ENCODE peak calls at places on chromosomes 13 and 19, in four cellular contexts. P is progenitor cell of endocrine pancreas, X is neural crest cell, U is lower leg skin. L is an unnamed sample.

GRCh38 chr13:45073809-45074208 is 46.5 kb upstream of the GTF2F2 start:
- DNase-seq in P (no peak), U (no peak), X (no peak), L (no peak)

GRCh38 chr19:49513746-49514118 is 1.3 kb downstream of the FCGRT start:
- DNase-seq in P (no peak), X (no peak), U (no peak), L (no peak)

GRCh38 chr13:44649834-44650233 is 73.7 kb upstream of the TSC22D1 start:
- DNase-seq in X (no peak), P (no peak), U (no peak), L (no peak)

GRCh38 chr19:41533691-41534090 is 42.3 kb upstream of the CEACAM21 start:
- DNase-seq in X (no peak), U (no peak), P (no peak), L (no peak)

GRCh38 chr19:18765224-18765623 is 25.9 kb downstream of the COMP start:
- DNase-seq in X (no peak), P (no peak), U (no peak), L (no peak)

GRCh38 chr19:2032296-2032941 is 16.9 kb upstream of the BTBD2 start:
- DNase-seq in X (no peak), U (peak; percentile 99), P (no peak), L (peak; percentile 66)

GRCh38 chr19:41940443-41941409 is 12.5 kb upstream of the ERFL start:
- DNase-seq in P (no peak), U (no peak), X (no peak), L (no peak)

GRCh38 chr19:23698711-23699520 is 11.9 kb upstream of the ZNF675 start:
- DNase-seq in U (no peak), P (no peak), X (no peak), L (no peak)

GRCh38 chr19:32869369-32870153 is at the start of gene SLC7A9:
- DNase-seq in P (no peak), X (no peak), U (peak; percentile 43), L (no peak)

GRCh38 chr19:10478903-10479384 is 24.2 kb downstream of the KEAP1 start:
- DNase-seq in X (peak; percentile 61), U (peak; percentile 98), P (peak; percentile 26), L (peak; percentile 82)

GRCh38 chr13:48808689-48809088 is 155.0 kb downstream of the CYSLTR2 start:
- DNase-seq in P (no peak), U (no peak), X (no peak), L (no peak)

DNA sequence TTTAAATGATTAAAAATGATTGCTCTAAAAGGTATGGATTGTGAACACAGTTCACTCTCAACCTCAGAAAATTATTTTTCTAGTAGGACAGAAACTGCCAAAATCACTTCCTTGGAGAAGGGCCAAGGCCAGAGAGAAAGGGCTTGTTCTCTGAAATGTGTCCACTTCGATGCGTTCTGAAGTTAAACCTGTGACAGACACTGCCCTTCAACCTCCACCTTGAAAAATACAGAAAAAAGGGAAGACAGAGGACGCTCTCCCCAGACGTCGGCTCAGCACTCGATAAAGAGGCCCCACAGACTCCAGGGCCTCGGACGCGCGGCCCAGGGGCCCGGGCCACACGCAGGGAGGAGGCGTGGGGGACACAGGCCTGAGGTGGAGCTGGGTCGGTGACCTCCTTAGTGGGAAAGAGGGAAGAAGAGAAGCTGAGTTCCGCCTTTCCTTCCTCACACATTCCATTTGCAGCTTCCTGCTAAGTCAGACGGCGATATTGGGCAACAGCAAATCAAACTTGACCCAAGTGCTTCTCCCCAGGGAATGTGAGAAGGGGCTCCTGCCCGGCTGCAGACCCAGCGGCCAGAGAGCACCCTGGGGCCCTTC is 63.6 kb downstream of the RASA3 start:
- DNase-seq in U (no peak), P (no peak), X (no peak), L (no peak)
- TF ChIP-seq CTCF in U (no peak), P (no peak), X (no peak), L (no peak)

GRCh38 chr13:61684976-61685682 is 269.5 kb upstream of the PCDH20 start:
- DNase-seq in U (no peak), X (no peak), P (no peak), L (no peak)

DNA sequence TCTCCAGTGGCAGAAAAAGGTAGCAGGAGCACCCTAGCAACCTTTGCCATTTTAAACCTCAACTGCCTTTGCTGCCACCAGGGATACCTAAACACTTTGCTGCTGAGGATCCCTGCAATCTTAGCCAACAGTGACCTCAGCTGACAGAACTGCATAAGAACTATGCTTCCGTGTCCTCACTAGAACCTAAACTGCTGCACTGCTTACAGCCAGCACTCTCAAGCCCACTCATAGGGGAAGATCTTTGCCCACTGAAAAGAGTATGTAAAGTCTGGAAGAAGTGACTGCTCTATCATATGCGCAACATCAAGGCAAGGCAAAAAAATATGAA is 270.0 kb upstream of the PCDH20 start:
- DNase-seq in U (no peak), X (no peak), P (no peak), L (no peak)
- TF ChIP-seq CTCF in U (no peak), X (peak; percentile 62), P (peak; percentile 71), L (no peak)

DNA sequence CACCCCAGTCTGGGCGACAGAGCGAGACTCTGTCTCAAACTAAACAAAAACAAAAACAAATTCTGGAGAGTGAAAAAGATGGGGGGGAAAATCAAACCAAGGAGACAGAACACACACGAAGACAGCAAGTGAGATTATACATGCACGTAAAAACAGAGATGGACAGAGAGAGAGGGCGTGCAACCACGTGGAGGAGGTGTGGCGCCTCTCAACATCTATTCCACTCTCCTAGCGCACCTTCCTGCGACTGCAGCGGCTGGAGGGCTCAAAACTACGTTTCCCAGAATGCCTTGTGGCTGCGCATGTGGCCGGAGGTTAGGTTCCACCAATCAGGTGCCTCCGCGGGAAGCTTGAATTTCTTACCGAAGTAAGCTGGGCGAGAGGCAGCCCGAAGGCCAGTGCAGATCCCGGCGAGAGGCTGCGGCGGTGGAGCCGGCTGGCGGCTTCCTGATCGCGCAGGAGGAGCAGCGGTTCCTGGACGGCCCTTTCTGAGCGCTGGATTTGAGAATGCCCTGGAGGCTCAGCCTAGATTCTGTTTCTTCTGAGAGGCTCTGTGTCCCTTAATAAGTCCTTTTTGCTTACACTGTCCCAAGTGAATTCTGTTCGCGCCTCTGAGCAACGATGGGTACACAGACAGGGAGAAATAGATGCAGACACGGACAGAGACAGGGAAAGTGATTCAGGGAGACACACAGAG is 13.1 kb upstream of the NANOS2 start:
- DNase-seq in U (peak; percentile 97), P (peak; percentile 86), X (peak; percentile 87), L (peak; percentile 97)
- TF ChIP-seq CTCF in U (no peak), P (peak; percentile 18), X (peak; percentile 27), L (no peak)

GRCh38 chr19:55046975-55047622 is 9.0 kb upstream of the GP6 start:
- DNase-seq in U (no peak), X (no peak), P (no peak), L (no peak)
- TF ChIP-seq CTCF in U (no peak), X (no peak), P (no peak), L (no peak)

DNA sequence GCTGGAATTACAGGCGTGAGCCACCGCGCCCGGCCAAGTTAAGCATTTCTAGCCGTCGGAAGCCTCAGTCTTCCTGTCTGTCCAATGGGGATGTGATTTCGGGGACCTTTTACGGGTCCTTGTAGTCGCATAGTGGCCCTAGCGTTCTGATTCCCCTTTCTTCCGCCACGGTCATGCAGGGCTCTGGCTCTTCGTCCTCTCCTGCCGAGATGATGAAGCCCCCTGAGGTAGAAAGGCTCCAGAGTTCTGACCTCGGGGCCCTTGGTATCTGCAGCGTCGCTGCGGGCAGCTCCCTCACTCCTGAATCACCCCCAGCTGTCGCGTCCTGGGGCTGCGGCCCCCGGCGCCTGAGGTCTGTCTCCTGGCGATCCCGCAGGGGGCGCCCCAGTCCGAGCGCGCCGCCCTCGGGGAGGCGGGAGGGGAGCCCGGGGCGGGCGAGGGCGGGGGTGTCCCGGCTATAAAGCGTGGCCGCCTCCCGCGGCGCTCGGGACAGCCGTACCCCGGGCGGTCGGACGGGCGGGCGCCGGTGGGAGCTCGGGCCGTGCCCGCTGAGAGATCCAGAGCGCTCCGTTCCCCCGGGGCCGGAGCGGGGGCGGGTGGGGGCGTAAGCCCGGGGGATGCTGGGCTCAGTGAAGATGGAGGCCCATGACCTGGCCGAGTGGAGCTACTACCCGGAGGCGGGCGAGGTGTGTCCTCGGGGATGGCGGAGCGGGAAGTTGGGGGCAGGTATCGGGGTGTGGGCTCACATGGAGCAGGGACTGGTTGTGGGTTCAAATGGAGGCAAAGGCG is at the start of gene FOXA3:
- DNase-seq in U (no peak), X (no peak), P (peak; percentile 71), L (no peak)
- TF ChIP-seq CTCF in U (no peak), X (peak; percentile 61), P (peak; percentile 89), L (peak; percentile 38)

GRCh38 chr13:27868639-27869435 is 51.0 kb upstream of the PDX1 start:
- DNase-seq in P (no peak), X (no peak), U (no peak), L (no peak)
- TF ChIP-seq CTCF in P (peak; percentile 65), X (peak; percentile 72), U (no peak), L (no peak)

GRCh38 chr13:112114391-112114790 is 47.4 kb downstream of the SOX1 start:
- DNase-seq in P (no peak), X (no peak), U (no peak), L (no peak)

GRCh38 chr13:112116187-112116950 is 49.4 kb downstream of the SOX1 start:
- DNase-seq in U (no peak), P (no peak), X (no peak), L (no peak)

GRCh38 chr13:112113851-112114250 is 46.9 kb downstream of the SOX1 start:
- DNase-seq in X (no peak), P (no peak), U (no peak), L (no peak)

GRCh38 chr13:112117258-112117954 is 50.5 kb downstream of the SOX1 start:
- DNase-seq in P (no peak), U (no peak), X (no peak), L (no peak)

GRCh38 chr13:112115403-112116091 is 48.6 kb downstream of the SOX1 start:
- DNase-seq in P (no peak), X (no peak), U (no peak), L (no peak)
- TF ChIP-seq CTCF in P (no peak), X (no peak), U (no peak), L (no peak)

GRCh38 chr13:46728777-46729176 is 68.2 kb downstream of the ESD start:
- DNase-seq in U (no peak), P (no peak), X (no peak), L (no peak)
- TF ChIP-seq CTCF in U (no peak), P (no peak), X (peak; percentile 29), L (no peak)

DNA sequence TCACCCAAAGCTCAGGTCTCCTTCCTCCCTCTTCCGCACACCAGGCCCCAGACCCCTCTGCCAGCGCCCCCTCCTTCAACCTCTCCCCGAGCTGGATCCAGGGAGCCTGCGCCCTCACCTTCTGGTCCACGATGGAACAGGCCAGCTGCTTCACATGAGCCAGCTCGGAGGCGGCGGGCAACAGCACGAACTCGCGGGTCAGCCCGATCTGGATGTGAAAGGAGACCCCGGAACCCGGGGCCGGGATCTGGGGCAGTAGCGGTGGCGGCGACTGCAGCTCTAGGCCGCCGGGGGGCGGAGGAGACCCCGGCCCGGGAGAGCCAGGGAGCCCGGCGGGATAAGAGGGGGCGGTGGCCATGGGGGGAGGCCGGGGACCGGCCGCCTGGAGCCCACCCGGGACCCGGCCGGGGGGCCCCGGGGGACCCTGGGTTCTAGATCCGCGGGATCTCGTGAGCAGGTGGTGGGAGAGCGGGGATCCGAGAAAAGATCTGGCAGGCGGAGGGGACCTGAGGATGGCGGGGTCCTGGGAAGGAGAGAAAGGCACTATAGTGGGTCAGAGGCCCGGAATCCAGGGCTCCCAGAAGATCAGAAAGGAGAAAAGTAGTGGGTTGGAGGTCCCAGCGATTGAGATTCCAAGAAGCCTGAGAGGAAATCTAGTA is 772 bp downstream of the PRKD2 start:
- DNase-seq in U (no peak), X (peak; percentile 51), P (peak; percentile 61), L (no peak)
- TF ChIP-seq CTCF in U (no peak), X (peak; percentile 52), P (peak; percentile 51), L (no peak)